ENCODE peak calls at places on chromosomes 4 and X, in six cellular contexts. J, D, H, Z, S and Y are unnamed samples.

GRCh38 chr4:87092389-87093141 is 127.9 kb downstream of the KLHL8 start:
- DNase-seq in J (peak), D (no peak), H (peak), Z (no peak), S (peak), Y (no peak)

GRCh38 chr4:123127218-123127617 is 204.8 kb upstream of the NUDT6 start:
- DNase-seq in J (no peak), D (no peak), H (no peak), Z (no peak), S (no peak), Y (no peak)

GRCh38 chr4:74104145-74104544 is 5.2 kb upstream of the CXCL2 start:
- DNase-seq in J (no peak), D (no peak), H (no peak), Z (no peak), S (peak), Y (no peak)

GRCh38 chr4:116357758-116358157 is 727.6 kb downstream of the TRAM1L1 start:
- DNase-seq in J (no peak), D (no peak), H (no peak), Z (no peak), S (peak), Y (no peak)

GRCh38 chr4:75003979-75004378 is 71.1 kb downstream of the PARM1 start:
- DNase-seq in J (no peak), D (no peak), H (no peak), Z (no peak), S (no peak), Y (no peak)

GRCh38 chr4:64940698-64941097 is 531.4 kb upstream of the TECRL start:
- DNase-seq in J (no peak), D (no peak), H (no peak), Z (no peak), S (no peak), Y (no peak)

GRCh38 chr4:2497931-2498330 is 29.0 kb downstream of the RNF4 start:
- DNase-seq in J (no peak), D (no peak), H (no peak), Z (no peak), S (no peak), Y (no peak)

GRCh38 chr4:183798921-183799307 is 106.2 kb upstream of the STOX2 start:
- DNase-seq in J (no peak), D (no peak), H (no peak), Z (no peak), S (peak), Y (no peak)

GRCh38 chr4:86338989-86339388 is 20.9 kb downstream of the MAPK10 start:
- DNase-seq in J (no peak), D (no peak), H (no peak), Z (no peak), S (peak), Y (no peak)

GRCh38 chrX:7926501-7926900 is 712 bp downstream of the PNPLA4 start:
- DNase-seq in J (no peak), D (no peak), H (no peak), Z (no peak), S (no peak), Y (no peak)

GRCh38 chrX:110944323-110944761 is 148.7 kb upstream of the CHRDL1 start:
- DNase-seq in J (no peak), D (peak), H (no peak), Z (no peak), S (peak), Y (no peak)

GRCh38 chr4:140014284-140014683 is 139.7 kb downstream of the MAML3 start:
- DNase-seq in J (no peak), D (no peak), H (no peak), Z (no peak), S (no peak), Y (no peak)

GRCh38 chr4:106263594-106264330 is 52.2 kb downstream of the TBCK start:
- DNase-seq in J (no peak), D (no peak), H (no peak), Z (no peak), S (no peak), Y (no peak)

GRCh38 chr4:184417802-184418511 is 56.4 kb downstream of the IRF2 start:
- DNase-seq in J (no peak), D (no peak), H (no peak), Z (no peak), S (peak), Y (no peak)

GRCh38 chrX:13080128-13080795 is 35.8 kb upstream of the FAM9C start:
- DNase-seq in J (no peak), D (no peak), H (no peak), Z (no peak), S (no peak), Y (no peak)

DNA sequence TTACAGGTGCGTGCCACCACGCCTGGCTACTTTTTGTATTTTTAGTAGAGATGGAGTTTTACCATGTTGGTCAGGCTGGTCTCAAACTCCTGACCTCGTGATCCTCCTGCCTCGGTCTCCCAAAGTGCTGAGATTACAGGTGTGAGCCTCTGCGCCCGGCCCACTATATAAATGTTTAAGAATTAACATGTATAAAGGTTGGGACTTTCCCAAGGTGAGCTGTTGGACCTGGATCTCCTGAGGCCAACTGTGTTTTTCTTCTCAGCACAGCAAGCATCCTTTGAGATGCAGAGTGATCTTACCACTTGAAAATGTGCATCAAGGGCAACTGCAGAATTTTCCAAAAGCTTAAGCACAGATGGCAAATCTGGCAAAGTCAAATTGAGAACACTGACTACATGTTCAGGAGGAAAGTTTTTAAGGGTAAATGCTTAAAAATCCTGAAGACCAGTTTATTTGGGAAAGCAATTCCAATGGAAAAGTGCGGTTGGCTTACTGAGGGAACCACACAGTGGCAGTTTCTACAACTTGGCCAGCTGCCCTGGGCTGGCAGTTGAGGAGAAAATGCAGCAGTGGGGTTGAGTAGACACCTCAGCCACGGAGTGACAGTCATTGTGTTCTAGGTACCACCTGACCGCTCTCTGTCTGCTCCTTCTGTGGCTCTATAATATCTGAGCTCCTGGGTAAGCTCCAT is 168.9 kb downstream of the CBR4 start:
- DNase-seq in J (peak), D (no peak), H (no peak), Z (no peak), S (no peak), Y (no peak)
- H3K4me3 ChIP-seq in J (peak), D (no peak), H (no peak), Z (no peak), S (no peak), Y (peak)

DNA sequence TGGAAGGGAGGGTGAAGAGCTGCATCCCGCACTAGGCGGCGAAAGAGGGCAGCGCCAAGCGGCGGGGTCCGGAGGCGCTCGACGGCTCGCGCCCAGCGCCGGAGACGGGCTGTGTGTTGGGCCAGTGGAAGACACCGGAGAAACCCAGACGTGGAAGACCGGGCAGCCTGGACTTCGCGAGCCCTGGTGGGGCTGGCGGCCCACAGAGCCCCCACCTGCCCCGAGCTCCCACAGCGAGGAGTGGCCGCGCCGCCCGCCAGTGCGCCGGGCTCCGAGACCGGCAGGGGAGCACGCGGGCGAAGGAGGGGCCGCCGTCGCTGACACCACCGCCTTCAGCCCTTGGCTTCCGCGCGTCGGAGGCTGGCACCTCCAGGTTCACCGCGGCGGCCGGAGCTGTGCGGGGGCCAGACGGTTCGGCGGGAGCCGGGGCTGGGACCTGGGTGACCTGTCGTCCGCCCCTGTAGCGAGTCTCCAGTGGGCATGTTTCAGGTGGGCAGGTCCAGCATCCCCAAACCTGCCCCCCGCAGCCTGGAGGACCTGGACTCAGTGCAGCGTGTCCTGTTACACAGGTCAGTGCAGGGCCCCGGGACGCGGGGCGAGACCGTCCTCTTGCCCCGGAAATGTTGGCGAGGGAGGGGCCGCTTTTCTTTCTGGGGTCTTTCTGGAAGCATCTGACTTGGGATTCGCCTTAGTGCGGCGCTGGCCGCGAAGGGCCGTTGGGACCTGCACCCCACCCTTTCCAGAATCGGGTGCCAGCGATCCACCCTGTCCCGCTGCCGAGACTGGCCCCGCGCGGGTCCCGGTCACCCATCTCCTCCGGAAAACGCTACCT is 9.6 kb upstream of the INTU start:
- DNase-seq in J (peak), D (peak), H (no peak), Z (no peak), S (peak), Y (no peak)
- TF ChIP-seq CTCF in J (peak), D (no peak), H (no peak), Z (no peak), S (peak), Y (no peak)

DNA sequence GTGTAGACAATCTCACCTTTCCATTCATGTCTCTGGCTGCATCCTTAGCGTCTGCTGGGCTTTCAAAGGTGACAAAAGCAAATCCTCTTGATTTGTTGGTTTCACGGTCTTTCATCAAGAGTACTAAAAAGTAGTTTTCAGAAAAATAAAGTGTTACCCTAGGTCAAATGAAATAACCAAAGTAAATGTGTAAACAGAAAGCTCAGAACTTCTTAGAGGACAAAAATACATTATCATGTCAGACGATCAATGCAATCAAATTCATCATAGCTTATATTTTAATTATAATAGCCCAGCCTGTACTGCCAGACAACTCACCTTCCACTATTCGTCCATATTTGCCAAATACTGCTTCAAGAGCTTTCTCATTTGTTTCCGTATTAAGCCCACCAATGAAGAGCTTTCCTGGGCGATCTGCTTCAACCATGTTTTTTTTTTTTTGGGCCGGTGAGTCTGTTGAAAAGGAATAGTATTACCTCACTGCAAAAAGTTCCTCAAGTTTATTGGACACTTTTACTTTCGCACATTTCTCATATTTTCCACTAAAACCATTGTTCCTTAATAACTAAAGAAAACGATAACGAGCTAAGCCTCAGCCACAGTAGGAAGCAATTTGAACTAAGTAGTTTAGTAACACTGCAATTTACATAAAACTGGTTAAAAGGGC is 1.4 kb downstream of the RBMX start:
- DNase-seq in J (no peak), D (no peak), H (no peak), Z (no peak), S (no peak), Y (no peak)
- H3K27ac ChIP-seq in J (peak), D (peak), H (no peak), Z (peak), S (peak), Y (peak)

GRCh38 chr4:119139822-119140252 is 4.2 kb downstream of the MYOZ2 start:
- DNase-seq in J (no peak), D (no peak), H (no peak), Z (no peak), S (no peak), Y (no peak)

GRCh38 chr4:119138046-119138445 is 2.4 kb downstream of the MYOZ2 start:
- DNase-seq in J (no peak), D (no peak), H (no peak), Z (no peak), S (peak), Y (no peak)

GRCh38 chr4:119135721-119136121 is at the start of gene MYOZ2:
- DNase-seq in J (no peak), D (no peak), H (no peak), Z (no peak), S (no peak), Y (no peak)

GRCh38 chr4:119139316-119139715 is 3.7 kb downstream of the MYOZ2 start:
- DNase-seq in J (no peak), D (no peak), H (no peak), Z (no peak), S (no peak), Y (no peak)

DNA sequence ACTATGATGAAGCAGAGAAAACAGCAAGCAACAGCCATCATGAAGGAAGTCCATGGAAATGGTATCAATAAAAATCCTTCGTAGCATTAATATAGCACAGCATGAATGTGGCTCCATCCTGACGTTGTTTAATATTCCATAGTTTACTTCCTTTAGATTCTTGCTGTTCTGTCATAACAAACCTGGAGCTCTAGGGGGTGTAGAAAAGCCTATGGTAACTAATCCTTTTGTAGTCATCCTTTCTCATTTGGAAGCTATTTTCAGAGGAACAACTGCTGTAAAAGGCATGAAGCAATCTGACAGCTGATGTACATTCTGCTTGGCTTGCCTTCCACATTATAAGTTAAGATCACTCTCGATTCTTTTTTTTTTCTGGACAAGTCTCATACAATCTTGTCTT is 909 bp downstream of the MYOZ2 start:
- DNase-seq in J (no peak), D (no peak), H (no peak), Z (no peak), S (no peak), Y (no peak)
- H3K4me3 ChIP-seq in J (peak), D (no peak), H (no peak), Z (no peak), S (no peak), Y (no peak)